ENCODE peak calls at places on chromosomes 4 and X, in four cellular contexts. W, A, N and O are unnamed samples.
A peak's percentile ranks its signal among the peaks of the same experiment; 100 is the strongest.

GRCh38 chrX:100408643-100409315 is 1.3 kb downstream of the PCDH19 start:
- DNase-seq in W (no peak), A (no peak), N (no peak), O (no peak)

GRCh38 chr4:20960291-20960690 is 260.0 kb downstream of the PACRGL start:
- DNase-seq in W (no peak), A (no peak), N (no peak), O (no peak)

GRCh38 chrX:819684-820083 is 189.1 kb downstream of the SHOX start:
- DNase-seq in W (no peak), A (no peak), N (no peak), O (no peak)

GRCh38 chr4:146343199-146343598 is 128.9 kb downstream of the REELD1 start:
- DNase-seq in W (no peak), A (no peak), N (no peak), O (peak; percentile 75)

GRCh38 chr4:8615366-8615765 is 22.8 kb downstream of the CPZ start:
- DNase-seq in W (no peak), A (no peak), N (no peak), O (no peak)

GRCh38 chr4:166252487-166253402 is 379.7 kb downstream of the TLL1 start:
- DNase-seq in W (peak; percentile 19), A (no peak), N (peak; percentile 0), O (peak; percentile 36)

GRCh38 chr4:182246401-182247205 is 3.4 kb downstream of the TENM3 start:
- DNase-seq in W (no peak), A (no peak), N (peak; percentile 57), O (no peak)

GRCh38 chrX:68719904-68720614 is 72.6 kb downstream of the STARD8 start:
- DNase-seq in W (no peak), A (no peak), N (peak; percentile 1), O (no peak)

GRCh38 chr4:80711956-80712355 is 318.6 kb upstream of the BMP3 start:
- DNase-seq in W (no peak), A (no peak), N (no peak), O (no peak)

GRCh38 chr4:186700746-186701145 is 22.9 kb downstream of the FAT1 start:
- DNase-seq in W (no peak), A (no peak), N (peak; percentile 84), O (no peak)

GRCh38 chr4:23455482-23455881 is 434.4 kb downstream of the PPARGC1A start:
- DNase-seq in W (no peak), A (no peak), N (peak; percentile 40), O (no peak)

GRCh38 chr4:112516401-112517066 is 554 bp upstream of the NEUROG2 start:
- DNase-seq in W (peak; percentile 63), A (no peak), N (no peak), O (peak; percentile 73)

GRCh38 chr4:140762202-140762601 is 6.0 kb upstream of the TBC1D9 start:
- DNase-seq in W (no peak), A (no peak), N (no peak), O (no peak)

GRCh38 chrX:119880076-119880475 is 8.4 kb downstream of the NDUFA1 start:
- DNase-seq in W (no peak), A (no peak), N (no peak), O (peak; percentile 60)

GRCh38 chrX:154829926-154830442 is 4.5 kb downstream of the SMIM9 start:
- DNase-seq in W (no peak), A (no peak), N (no peak), O (no peak)

GRCh38 chr4:37549003-37549402 is 137.2 kb downstream of the RELL1 start:
- DNase-seq in W (no peak), A (no peak), N (peak; percentile 44), O (no peak)

GRCh38 chrX:48700951-48701653 is 4.6 kb downstream of the SUV39H1 start:
- DNase-seq in W (no peak), A (no peak), N (no peak), O (no peak)

GRCh38 chr4:99949999-99950912 is at the start of gene H2AZ1:
- DNase-seq in W (peak; percentile 97), A (peak; percentile 97), N (peak; percentile 99), O (peak; percentile 99)

GRCh38 chrX:121479406-121479805 is 432.0 kb downstream of the GLUD2 start:
- DNase-seq in W (no peak), A (no peak), N (no peak), O (no peak)

GRCh38 chrX:63919081-63919480 is 134.1 kb upstream of the ARHGEF9 start:
- DNase-seq in W (no peak), A (no peak), N (no peak), O (no peak)

GRCh38 chrX:134600714-134601113 is 57.6 kb downstream of the PLAC1 start:
- DNase-seq in W (no peak), A (no peak), N (peak; percentile 69), O (peak; percentile 36)

GRCh38 chrX:112051546-112051945 is 31.0 kb downstream of the TRPC5 start:
- DNase-seq in W (no peak), A (no peak), N (no peak), O (no peak)

GRCh38 chr4:34932591-34932990 is 1311.7 kb downstream of the ARAP2 start:
- DNase-seq in W (no peak), A (no peak), N (no peak), O (no peak)

GRCh38 chr4:62457356-62457755 is 1257.2 kb downstream of the ADGRL3 start:
- DNase-seq in W (no peak), A (no peak), N (no peak), O (no peak)

GRCh38 chr4:17817027-17817426 is 6.2 kb downstream of the NCAPG start:
- DNase-seq in W (peak; percentile 36), A (no peak), N (peak; percentile 87), O (peak; percentile 62)

GRCh38 chrX:148500428-148501120 is at the start of gene AFF2:
- DNase-seq in W (no peak), A (peak; percentile 56), N (peak; percentile 16), O (peak; percentile 41)

GRCh38 chr4:2071912-2072867 is 13.1 kb downstream of the NAT8L start:
- DNase-seq in W (peak; percentile 62), A (peak; percentile 11), N (no peak), O (no peak)

GRCh38 chrX:123835661-123836371 is 24.0 kb upstream of the XIAP start:
- DNase-seq in W (no peak), A (no peak), N (peak; percentile 56), O (no peak)